ENCODE peak calls at places on chromosomes 2 and 18, in nine cellular contexts. Y is retinal pigment epithelial cell, H is NCI-H1105, E is mesendoderm, Q is pulmonary artery endothelial cell, Z is activated T-helper 1 cell treated with Interleukin-2 at 50 U/mL for 16 hours, L is fibroblast of lung, I is Caki2, U is HTR-8/SVneo. B is an unnamed sample.

GRCh38 chr2:195312662-195313061 is 344.4 kb upstream of the SLC39A10 start:
- DNase-seq in Q (no peak), Z (no peak), L (no peak), E (peak), U (no peak), H (no peak), I (no peak), Y (no peak), B (no peak)

GRCh38 chr2:10331033-10331701 is 28.5 kb downstream of the HPCAL1 start:
- DNase-seq in Q (no peak), E (peak), I (peak), U (no peak), H (no peak), Z (peak), L (peak), Y (no peak), B (no peak)

GRCh38 chr2:241862093-241862492 is 3.4 kb upstream of the PDCD1 start:
- DNase-seq in E (no peak), Y (no peak), L (no peak), H (no peak), Z (no peak), I (no peak), U (no peak), Q (no peak), B (no peak)

GRCh38 chr2:203750669-203751068 is 44.2 kb downstream of the CD28 start:
- DNase-seq in U (no peak), Q (no peak), E (no peak), H (no peak), Z (no peak), Y (no peak), I (no peak), L (no peak), B (no peak)

GRCh38 chr2:239548491-239548890 is 147.7 kb upstream of the HDAC4 start:
- DNase-seq in H (no peak), Z (no peak), L (no peak), Y (no peak), I (no peak), U (no peak), Q (no peak), E (no peak), B (no peak)

GRCh38 chr2:44351088-44351487 is 10.2 kb downstream of the PREPL start:
- DNase-seq in U (no peak), Y (peak), L (peak), E (peak), Z (no peak), I (no peak), Q (no peak), H (no peak), B (peak)

GRCh38 chr2:238499731-238500570 is 73.2 kb downstream of the ASB1 start:
- DNase-seq in I (no peak), Z (no peak), L (peak), E (no peak), Q (no peak), Y (no peak), H (no peak), U (no peak), B (no peak)

GRCh38 chr2:109660046-109660860 is 46.1 kb downstream of the SOWAHC start:
- DNase-seq in Y (no peak), E (no peak), Z (no peak), Q (no peak), H (no peak), L (no peak), U (no peak), I (peak), B (no peak)

GRCh38 chr2:218020281-218020680 is 17.5 kb upstream of the TNS1 start:
- DNase-seq in I (no peak), E (no peak), Q (no peak), Z (no peak), Y (no peak), U (no peak), H (no peak), L (no peak), B (no peak)

GRCh38 chr2:239595711-239596110 is 194.9 kb upstream of the HDAC4 start:
- DNase-seq in Q (no peak), Z (no peak), E (no peak), H (no peak), I (no peak), L (no peak), U (no peak), Y (no peak), B (no peak)

GRCh38 chr2:233026211-233026813 is 6.2 kb upstream of the NEU2 start:
- DNase-seq in E (peak), Q (no peak), U (peak), Y (no peak), H (no peak), L (peak), I (peak), Z (no peak), B (peak)

GRCh38 chr2:54520687-54521086 is 64.6 kb downstream of the SPTBN1 start:
- DNase-seq in I (peak), U (peak), L (peak), E (no peak), Y (no peak), Z (no peak), H (no peak), Q (no peak), B (peak)

GRCh38 chr2:150339951-150340350 is 147.5 kb downstream of the RND3 start:
- DNase-seq in Q (no peak), Y (no peak), Z (no peak), L (peak), E (no peak), I (no peak), U (no peak), H (peak), B (no peak)

GRCh38 chr18:74945774-74946545 is 263.0 kb downstream of the PTGR3 start:
- DNase-seq in H (no peak), L (peak), E (no peak), I (no peak), Y (no peak), Z (no peak), Q (no peak), U (no peak), B (no peak)

GRCh38 chr2:28755411-28755810 is 3.8 kb downstream of the PPP1CB start:
- DNase-seq in E (no peak), Q (no peak), U (no peak), Z (no peak), I (no peak), L (peak), H (no peak), Y (peak), B (peak)

GRCh38 chr2:196160101-196160500 is 11.3 kb downstream of the STK17B start:
- DNase-seq in Q (no peak), U (peak), I (peak), H (no peak), Z (no peak), E (peak), Y (peak), L (peak), B (no peak)

B was measured in amniotic stem cell.